ENCODE peak calls at places on chromosomes 6 and 20, in five cellular contexts. K is GM23338, J is uterus, F is thyroid gland, N is GM06990. V is an unnamed sample.

GRCh38 chr6:161103475-161103874 is 111.9 kb downstream of the MAP3K4 start:
- DNase-seq in J (no peak), F (no peak), K (no peak), N (no peak), V (no peak)

GRCh38 chr6:79538481-79538971 is 1.3 kb upstream of the LCA5 start:
- DNase-seq in K (peak), F (no peak), N (no peak), J (no peak), V (no peak)

GRCh38 chr6:27332692-27333641 is 20.9 kb upstream of the POM121L2 start:
- DNase-seq in N (peak), F (no peak), K (peak), J (peak), V (peak)

GRCh38 chr6:167697316-167697715 is 129.4 kb upstream of the AFDN start:
- DNase-seq in F (no peak), K (no peak), N (no peak), J (no peak), V (no peak)

GRCh38 chr20:32871622-32872160 is 13.0 kb downstream of the EFCAB8 start:
- DNase-seq in N (no peak), F (peak), J (no peak), K (no peak), V (no peak)

GRCh38 chr6:147099974-147100373 is 104.2 kb upstream of the STXBP5 start:
- DNase-seq in K (no peak), N (no peak), F (no peak), J (no peak), V (no peak)

GRCh38 chr20:13468166-13468565 is 170.6 kb downstream of the TASP1 start:
- DNase-seq in K (no peak), N (no peak), J (no peak), F (no peak), V (no peak)

GRCh38 chr6:46170357-46171289 is at the start of gene ENPP5:
- DNase-seq in J (peak), F (peak), N (peak), K (peak), V (peak)

GRCh38 chr6:144344651-144345050 is 59.5 kb downstream of the UTRN start:
- DNase-seq in N (no peak), J (no peak), F (no peak), K (no peak), V (peak)

GRCh38 chr6:144990768-144991167 is 705.6 kb downstream of the UTRN start:
- DNase-seq in J (no peak), N (no peak), K (no peak), F (no peak), V (no peak)

GRCh38 chr20:2220298-2220697 is 75.5 kb upstream of the TGM3 start:
- DNase-seq in F (no peak), K (no peak), J (no peak), N (no peak), V (peak)

GRCh38 chr6:17280552-17281090 is 540 bp upstream of the RBM24 start:
- DNase-seq in K (peak), J (peak), N (no peak), F (peak), V (no peak)
- H3K4me3 ChIP-seq in K (peak), J (peak), N (no peak), F (peak), V (no peak)

GRCh38 chr6:49570474-49571079 is 20.1 kb downstream of the C6orf141 start:
- DNase-seq in K (no peak), F (no peak), J (no peak), N (no peak), V (no peak)
- TF ChIP-seq CTCF in K (no peak), F (no peak), J (no peak), N (peak), V (no peak)

DNA sequence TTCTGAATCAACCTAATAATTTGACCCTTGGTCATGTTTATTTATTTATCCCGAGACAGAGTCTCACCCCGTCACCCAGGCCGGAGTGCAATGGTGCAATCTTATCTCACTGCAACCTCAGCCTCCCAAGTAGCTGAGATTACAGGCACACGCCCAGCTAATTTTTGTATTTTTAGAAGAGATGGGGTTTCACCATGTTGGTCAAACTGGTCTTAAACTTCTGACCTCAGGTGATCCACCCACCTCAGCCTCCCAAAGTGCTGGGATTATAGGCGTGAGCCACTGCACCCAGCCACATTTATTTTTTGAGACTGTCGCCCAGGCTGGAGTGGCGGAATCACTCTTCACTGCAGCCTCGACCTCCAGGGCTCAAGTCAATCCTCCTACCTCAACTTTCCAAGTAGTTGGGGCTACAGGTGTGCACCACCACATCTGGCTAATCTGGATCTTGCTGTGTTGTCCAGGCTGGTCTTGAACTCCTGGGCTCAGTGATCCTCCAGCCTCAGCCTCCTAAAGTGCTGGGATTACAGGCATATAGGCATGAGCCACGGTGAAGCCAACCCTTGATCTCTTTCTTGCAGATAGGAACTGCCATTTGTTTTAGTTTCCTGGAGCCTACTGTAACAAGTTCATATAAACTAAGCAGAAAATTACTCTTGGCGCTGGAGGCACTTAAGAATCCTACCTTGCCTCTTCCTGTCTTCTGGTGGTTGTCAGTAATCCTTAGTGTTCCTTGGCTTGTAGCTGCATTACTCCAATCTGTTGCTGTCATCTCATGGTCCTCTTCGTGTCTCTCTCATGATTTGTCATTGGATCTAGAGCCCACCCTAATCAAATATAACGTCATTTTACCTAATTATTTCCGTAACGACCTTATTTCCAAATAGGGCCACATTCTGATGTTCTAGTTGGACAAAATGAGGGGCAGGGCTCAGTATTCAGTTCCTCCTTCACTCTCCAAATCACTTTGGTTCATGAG is 2.3 kb downstream of the RPS18 start:
- DNase-seq in K (no peak), N (no peak), F (no peak), J (no peak), V (no peak)
- H3K4me3 ChIP-seq in K (peak), N (peak), F (no peak), J (no peak), V (peak)

GRCh38 chr20:6636209-6637159 is 131.0 kb upstream of the BMP2 start:
- DNase-seq in N (no peak), K (peak), J (peak), F (peak), V (peak)
- TF ChIP-seq CTCF in N (peak), K (peak), J (peak), F (no peak), V (no peak)

DNA sequence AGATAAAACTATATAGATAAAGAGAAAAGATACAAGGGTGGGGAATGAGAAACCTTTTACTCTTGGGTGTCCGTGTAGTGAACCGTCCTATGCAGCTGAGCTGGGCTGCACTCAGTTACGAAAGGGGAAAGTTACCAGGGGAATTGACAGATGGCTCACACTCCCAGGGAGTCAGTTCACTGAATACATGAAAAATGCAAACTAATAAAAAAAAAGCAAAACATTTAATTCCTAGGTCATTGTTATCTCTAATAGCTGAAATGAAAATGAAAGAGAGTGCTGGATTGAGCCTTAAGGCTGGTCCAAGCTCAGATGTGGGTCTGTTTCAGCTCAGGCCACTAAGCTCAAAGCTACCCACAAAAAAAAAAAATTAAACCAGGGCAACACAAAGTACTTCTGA is 138.0 kb downstream of the THBS2 start:
- DNase-seq in K (no peak), F (no peak), N (no peak), J (no peak), V (peak)
- H3K4me3 ChIP-seq in K (no peak), F (no peak), N (no peak), J (no peak), V (peak)

V was measured in GM12865.